ENCODE peak calls at places on chromosomes 1 and 21, in four cellular contexts. M is HCEC 1CT; S is NK-92 treated with Interleukin-12 subunit alpha and Interleukin-12 subunit beta, amount 100 ng/mL, for 24 hours; X is EH. Y is an unnamed sample.
A peak's percentile ranks its signal among the peaks of the same experiment; 100 is the strongest.

GRCh38 chr1:163472267-163472666 is 150.5 kb downstream of the NUF2 start:
- DNase-seq in M (no peak), X (no peak), S (no peak), Y (no peak)

GRCh38 chr1:231527586-231528174 is 789 bp upstream of the TSNAX start:
- DNase-seq in X (no peak), S (no peak), M (no peak), Y (no peak)

GRCh38 chr1:12406218-12407021 is 176.6 kb downstream of the VPS13D start:
- DNase-seq in S (no peak), M (no peak), X (peak; percentile 11), Y (no peak)

GRCh38 chr1:30822966-30823581 is 65.5 kb upstream of the LAPTM5 start:
- DNase-seq in M (no peak), S (no peak), X (no peak), Y (no peak)

GRCh38 chr1:200670215-200671118 is 760 bp upstream of the DDX59 start:
- DNase-seq in M (peak; percentile 68), X (no peak), S (no peak), Y (no peak)

GRCh38 chr1:6016191-6016865 is 24.1 kb upstream of the NPHP4 start:
- DNase-seq in X (peak; percentile 66), S (no peak), M (no peak), Y (no peak)

GRCh38 chr1:6570987-6571386 is 8.8 kb upstream of the ZBTB48 start:
- DNase-seq in X (no peak), S (no peak), M (no peak), Y (no peak)

GRCh38 chr1:21839337-21840037 is 27.4 kb downstream of the LDLRAD2 start:
- DNase-seq in M (no peak), S (no peak), X (no peak), Y (no peak)

GRCh38 chr21:43879348-43880110 is 14.5 kb downstream of the AGPAT3 start:
- DNase-seq in M (no peak), S (no peak), X (no peak), Y (no peak)

GRCh38 chr21:35020446-35020845 is 28.7 kb downstream of the RUNX1 start:
- DNase-seq in S (peak; percentile 21), M (no peak), X (no peak), Y (no peak)

GRCh38 chr1:27391511-27392095 is 819 bp upstream of the GPR3 start:
- DNase-seq in X (peak; percentile 57), M (peak; percentile 54), S (no peak), Y (no peak)

GRCh38 chr21:44552681-44553080 is 1.4 kb upstream of the KRTAP10-2 start:
- DNase-seq in X (no peak), M (no peak), S (no peak), Y (no peak)

GRCh38 chr1:86499987-86500593 is 31.4 kb downstream of the CLCA1 start:
- DNase-seq in M (peak; percentile 78), S (no peak), X (peak; percentile 38), Y (no peak)

GRCh38 chr1:231161711-231162299 is at the start of gene TRIM67:
- DNase-seq in X (no peak), M (no peak), S (no peak), Y (no peak)

GRCh38 chr1:58583496-58583895 is 6.4 kb upstream of the TACSTD2 start:
- DNase-seq in S (no peak), M (no peak), X (no peak), Y (no peak)

GRCh38 chr1:33120436-33121231 is 39.7 kb downstream of the AZIN2 start:
- DNase-seq in M (no peak), S (no peak), X (no peak), Y (peak; percentile 53)

GRCh38 chr1:7278045-7278444 is 492.8 kb downstream of the CAMTA1 start:
- DNase-seq in X (no peak), M (no peak), S (no peak), Y (peak; percentile 16)

GRCh38 chr1:94273111-94273510 is 35.7 kb upstream of the ARHGAP29 start:
- DNase-seq in M (no peak), S (no peak), X (no peak), Y (no peak)

GRCh38 chr1:28129150-28129549 is 40.7 kb upstream of the EYA3 start:
- DNase-seq in X (peak; percentile 61), M (peak; percentile 49), S (no peak), Y (no peak)

GRCh38 chr1:19208710-19209438 is 1.2 kb downstream of the UBR4 start:
- DNase-seq in S (no peak), M (peak; percentile 79), X (peak; percentile 78), Y (no peak)

GRCh38 chr1:86832409-86832808 is 81.5 kb downstream of the SELENOF start:
- DNase-seq in X (no peak), S (no peak), M (no peak), Y (no peak)

GRCh38 chr1:47584249-47584648 is 146.4 kb downstream of the FOXD2 start:
- DNase-seq in S (no peak), X (no peak), M (no peak), Y (peak; percentile 36)

Y was measured in type B pancreatic cell.